ENCODE peak calls at places on chromosomes 2 and 18, in seven cellular contexts. L is AG10803, W is fibroblast of lung, H is hepatocyte, M is fibroblast of mammary gland, J is heart left ventricle, B is A549. N is an unnamed sample.
A peak's percentile ranks its signal among the peaks of the same experiment; 100 is the strongest.

GRCh38 chr2:69545477-69545932 is 98.0 kb downstream of the AAK1 start:
- DNase-seq in L (peak; percentile 63), W (no peak), H (no peak), B (no peak), M (peak; percentile 47), J (no peak), N (no peak)

GRCh38 chr18:44740000-44740399 is 59.3 kb downstream of the SETBP1 start:
- DNase-seq in W (no peak), J (no peak), M (no peak), L (no peak), B (no peak), H (no peak), N (peak; percentile 15)

GRCh38 chr2:28445448-28446258 is 50.2 kb upstream of the PLB1 start:
- DNase-seq in W (peak; percentile 98), L (peak; percentile 94), M (peak; percentile 98), J (no peak), B (peak; percentile 87), H (peak; percentile 74), N (peak; percentile 82)

GRCh38 chr18:56789004-56789888 is 138.1 kb downstream of the WDR7 start:
- DNase-seq in L (no peak), B (peak; percentile 36), H (peak; percentile 52), W (no peak), M (peak; percentile 35), J (no peak), N (no peak)

GRCh38 chr2:151678849-151679248 is 55.4 kb downstream of the NEB start:
- DNase-seq in H (no peak), M (no peak), L (no peak), J (no peak), W (no peak), B (no peak), N (no peak)

GRCh38 chr2:172012688-172013358 is 13.1 kb downstream of the METAP1D start:
- DNase-seq in J (no peak), W (peak; percentile 29), L (peak; percentile 25), M (no peak), B (no peak), H (no peak), N (peak; percentile 15)

GRCh38 chr2:14256890-14257289 is 375.6 kb upstream of the LRATD1 start:
- DNase-seq in W (peak; percentile 78), B (no peak), H (no peak), J (no peak), M (peak; percentile 14), L (peak; percentile 45), N (no peak)

GRCh38 chr2:12819098-12819465 is 102.3 kb downstream of the TRIB2 start:
- DNase-seq in M (peak; percentile 99), H (peak; percentile 80), B (no peak), W (peak; percentile 100), J (no peak), L (peak; percentile 100), N (peak; percentile 82)

GRCh38 chr2:218896501-218897393 is 16.1 kb downstream of the WNT10A start:
- DNase-seq in M (no peak), L (no peak), H (peak; percentile 74), J (no peak), B (no peak), W (peak; percentile 64), N (no peak)

GRCh38 chr2:144378551-144378950 is 141.4 kb downstream of the ZEB2 start:
- DNase-seq in L (peak; percentile 55), H (no peak), M (peak; percentile 75), B (no peak), W (no peak), J (no peak), N (no peak)

GRCh38 chr2:168993538-168993937 is 37.6 kb downstream of the ABCB11 start:
- DNase-seq in J (no peak), B (no peak), W (no peak), L (no peak), H (no peak), M (no peak), N (no peak)

GRCh38 chr2:66470199-66470598 is 35.3 kb downstream of the MEIS1 start:
- DNase-seq in J (no peak), M (no peak), L (no peak), W (no peak), H (no peak), B (no peak), N (no peak)

GRCh38 chr18:389658-390357 is 110.7 kb downstream of the COLEC12 start:
- DNase-seq in J (no peak), B (no peak), M (peak; percentile 49), H (no peak), W (peak; percentile 85), L (peak; percentile 75), N (no peak)

GRCh38 chr18:64183674-64184073 is 34.8 kb upstream of the LINC00305 start:
- DNase-seq in W (no peak), H (no peak), L (no peak), B (no peak), J (no peak), M (no peak), N (no peak)

GRCh38 chr2:75311993-75312392 is 112.7 kb upstream of the TACR1 start:
- DNase-seq in L (no peak), M (no peak), J (no peak), H (no peak), W (no peak), B (peak; percentile 32), N (no peak)

GRCh38 chr2:198337368-198337767 is 533.0 kb downstream of the PLCL1 start:
- DNase-seq in J (no peak), M (no peak), W (no peak), L (no peak), H (no peak), B (no peak), N (no peak)

DNA sequence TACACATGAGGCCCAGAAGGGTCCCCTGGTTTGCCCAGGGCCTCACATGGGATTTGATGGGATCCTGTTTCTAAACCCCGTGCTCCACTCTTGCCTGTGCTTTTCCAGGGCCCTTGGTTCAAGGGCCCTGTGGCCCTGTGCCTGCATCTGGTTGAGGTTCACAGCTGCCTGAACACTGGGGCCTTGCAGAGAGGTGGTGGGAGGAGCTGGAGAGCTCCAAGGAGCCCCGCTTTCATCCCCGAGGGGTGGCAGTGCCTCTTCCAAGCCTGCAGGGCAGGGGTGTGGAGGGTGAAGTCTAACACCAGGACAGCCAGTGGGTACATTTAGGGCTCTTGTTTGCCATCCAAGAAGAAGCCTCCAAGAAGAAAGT is 82.3 kb downstream of the GLI2 start:
- DNase-seq in J (no peak), L (no peak), W (no peak), B (no peak), H (no peak), M (no peak), N (no peak)
- H3K4me3 ChIP-seq in J (no peak overlapping the region), L (no peak overlapping the region), W (no peak overlapping the region), B (no peak overlapping the region), H (no peak overlapping the region), M (no peak overlapping the region), N (no peak overlapping the region)

GRCh38 chr2:98869272-98869641 is 66.8 kb downstream of the CRACDL start:
- DNase-seq in L (no peak), J (no peak), M (no peak), H (no peak), W (no peak), B (peak; percentile 59), N (no peak)

GRCh38 chr2:98868548-98869271 is 67.3 kb downstream of the CRACDL start:
- DNase-seq in W (no peak), H (no peak), M (no peak), J (no peak), L (no peak), B (no peak), N (no peak)

GRCh38 chr2:98870516-98871158 is 65.4 kb downstream of the CRACDL start:
- DNase-seq in M (no peak), B (no peak), L (no peak), H (no peak), J (no peak), W (no peak), N (no peak)

GRCh38 chr2:98871506-98871905 is 64.5 kb downstream of the CRACDL start:
- DNase-seq in L (no peak), W (no peak), M (no peak), J (no peak), H (no peak), B (no peak), N (no peak)

GRCh38 chr2:98869868-98870267 is 66.2 kb downstream of the CRACDL start:
- DNase-seq in M (no peak), B (no peak), H (no peak), L (no peak), W (no peak), J (no peak), N (no peak)
- TF ChIP-seq CTCF in M (no peak), B (no peak), H (no peak), L (no peak), W (no peak), J (no peak), N (no peak)

GRCh38 chr18:13613099-13613498 is 113.3 kb downstream of the FAM210A start:
- DNase-seq in L (no peak), W (no peak), B (no peak), M (no peak), J (no peak), H (no peak), N (no peak)

GRCh38 chr18:13610517-13610916 is 115.8 kb downstream of the FAM210A start:
- DNase-seq in W (no peak), H (no peak), J (no peak), M (no peak), L (no peak), B (no peak), N (no peak)

GRCh38 chr18:13612111-13612997 is 114.0 kb downstream of the FAM210A start:
- DNase-seq in J (no peak), H (no peak), W (no peak), M (no peak), B (no peak), L (no peak), N (no peak)

GRCh38 chr18:13611058-13611615 is 115.2 kb downstream of the FAM210A start:
- DNase-seq in H (peak; percentile 24), B (no peak), L (peak; percentile 64), M (peak; percentile 39), W (peak; percentile 39), J (no peak), N (no peak)

GRCh38 chr18:13611616-13612110 is 114.7 kb downstream of the FAM210A start:
- DNase-seq in M (peak; percentile 14), J (peak; percentile 81), B (no peak), L (peak; percentile 63), W (peak; percentile 63), H (peak; percentile 23), N (no peak)
- H3K4me3 ChIP-seq in M (no peak overlapping the region), J (peak overlapping the region; percentile 40), B (no peak overlapping the region), L (peak overlapping the region; percentile 42), W (peak overlapping the region; percentile 51), H (peak overlapping the region; percentile 5), N (peak overlapping the region; percentile 38)

GRCh38 chr18:42052137-42052708 is 97.2 kb downstream of the PIK3C3 start:
- DNase-seq in W (peak; percentile 17), L (peak; percentile 53), J (no peak), M (peak; percentile 53), B (no peak), H (peak; percentile 34), N (no peak)
- TF ChIP-seq CTCF in W (peak; percentile 60), L (peak; percentile 69), J (peak; percentile 22), M (peak; percentile 59), B (peak; percentile 43), H (peak; percentile 57), N (peak; percentile 60)

N was measured in epithelial cell of proximal tubule.